ENCODE peak calls at places on chromosomes 7 and 10, in six cellular contexts. U, P, H, Y, D and O are unnamed samples.

GRCh38 chr7:82810558-82811259 is 352.0 kb downstream of the PCLO start:
- DNase-seq in P (peak; percentile 80), U (no peak), H (peak; percentile 34), Y (no peak), D (peak; percentile 63), O (peak; percentile 86)

GRCh38 chr10:116053910-116054309 is 219.1 kb downstream of the GFRA1 start:
- DNase-seq in Y (no peak), P (no peak), D (no peak), U (no peak), H (no peak), O (no peak)

GRCh38 chr10:131743190-131744151 is 157.3 kb upstream of the PPP2R2D start:
- DNase-seq in D (no peak), U (no peak), P (no peak), H (no peak), Y (no peak), O (no peak)

GRCh38 chr7:110386914-110387313 is 704.0 kb upstream of the LRRN3 start:
- DNase-seq in H (peak; percentile 36), U (no peak), P (peak; percentile 60), Y (no peak), D (peak; percentile 85), O (peak; percentile 59)

GRCh38 chr7:141072548-141073172 is 1.2 kb upstream of the TMEM178B start:
- DNase-seq in H (peak; percentile 38), D (peak; percentile 63), U (peak; percentile 80), Y (peak; percentile 91), P (peak; percentile 76), O (peak; percentile 74)

GRCh38 chr10:34092891-34093290 is 722.2 kb downstream of the PARD3 start:
- DNase-seq in Y (no peak), H (no peak), U (no peak), P (peak; percentile 63), D (peak; percentile 41), O (no peak)

GRCh38 chr7:22395222-22395621 is 38.3 kb upstream of the RAPGEF5 start:
- DNase-seq in H (no peak), P (no peak), U (no peak), Y (no peak), D (no peak), O (no peak)

GRCh38 chr7:105707967-105708580 is 126.8 kb upstream of the EFCAB10 start:
- DNase-seq in Y (no peak), H (no peak), U (no peak), D (no peak), P (no peak), O (no peak)

GRCh38 chr10:63582686-63583085 is 61.5 kb downstream of the REEP3 start:
- DNase-seq in U (no peak), H (no peak), D (no peak), P (no peak), Y (no peak), O (no peak)

GRCh38 chr7:107826451-107826850 is 23.4 kb upstream of the SLC26A3 start:
- DNase-seq in Y (no peak), D (no peak), P (no peak), H (no peak), U (no peak), O (no peak)

GRCh38 chr10:62852961-62853702 is 37.0 kb upstream of the EGR2 start:
- DNase-seq in D (no peak), Y (no peak), U (no peak), P (no peak), H (no peak), O (no peak)

GRCh38 chr7:12431886-12432285 is 28.2 kb upstream of the VWDE start:
- DNase-seq in U (peak; percentile 43), H (no peak), P (peak; percentile 52), D (peak; percentile 33), Y (no peak), O (peak; percentile 54)

GRCh38 chr7:149768931-149769330 is 4.5 kb downstream of the ZNF467 start:
- DNase-seq in D (no peak), P (no peak), H (no peak), U (no peak), Y (no peak), O (no peak)

GRCh38 chr10:70926215-70927000 is 38.0 kb upstream of the PCBD1 start:
- DNase-seq in H (no peak), U (no peak), D (no peak), Y (no peak), P (no peak), O (no peak)

GRCh38 chr7:129859188-129859587 is 93.6 kb downstream of the UBE2H start:
- DNase-seq in H (no peak), U (no peak), P (peak; percentile 56), Y (no peak), D (no peak), O (peak; percentile 58)

GRCh38 chr10:110857265-110858158 is 14.2 kb upstream of the PDCD4 start:
- DNase-seq in Y (peak; percentile 86), P (peak; percentile 54), H (no peak), D (no peak), U (no peak), O (no peak)

GRCh38 chr7:42097756-42098155 is 139.3 kb downstream of the GLI3 start:
- DNase-seq in Y (no peak), D (peak; percentile 93), H (no peak), P (peak; percentile 96), U (no peak), O (peak; percentile 68)

GRCh38 chr7:20172736-20173334 is 44.3 kb downstream of the MACC1 start:
- DNase-seq in H (peak; percentile 61), P (peak; percentile 67), Y (peak; percentile 89), U (peak; percentile 69), D (peak; percentile 74), O (peak; percentile 66)

GRCh38 chr10:78852856-78853255 is 215.9 kb upstream of the ZMIZ1 start:
- DNase-seq in P (peak; percentile 51), D (peak; percentile 75), U (no peak), Y (peak; percentile 70), H (peak; percentile 19), O (no peak)

GRCh38 chr10:810351-810846 is 120.9 kb upstream of the DIP2C start:
- DNase-seq in H (no peak), Y (no peak), U (no peak), P (peak; percentile 28), D (no peak), O (peak; percentile 20)

GRCh38 chr7:123209786-123210185 is 10.0 kb upstream of the SLC13A1 start:
- DNase-seq in D (no peak), H (no peak), Y (peak; percentile 71), U (no peak), P (no peak), O (no peak)

GRCh38 chr7:46830-47140 is 145.6 kb upstream of the FAM20C start:
- DNase-seq in D (no peak), H (no peak), U (no peak), P (no peak), Y (no peak), O (no peak)

GRCh38 chr10:101858723-101859500 is 15.3 kb upstream of the KCNIP2 start:
- DNase-seq in H (no peak), Y (no peak), D (no peak), U (no peak), P (no peak), O (no peak)

DNA sequence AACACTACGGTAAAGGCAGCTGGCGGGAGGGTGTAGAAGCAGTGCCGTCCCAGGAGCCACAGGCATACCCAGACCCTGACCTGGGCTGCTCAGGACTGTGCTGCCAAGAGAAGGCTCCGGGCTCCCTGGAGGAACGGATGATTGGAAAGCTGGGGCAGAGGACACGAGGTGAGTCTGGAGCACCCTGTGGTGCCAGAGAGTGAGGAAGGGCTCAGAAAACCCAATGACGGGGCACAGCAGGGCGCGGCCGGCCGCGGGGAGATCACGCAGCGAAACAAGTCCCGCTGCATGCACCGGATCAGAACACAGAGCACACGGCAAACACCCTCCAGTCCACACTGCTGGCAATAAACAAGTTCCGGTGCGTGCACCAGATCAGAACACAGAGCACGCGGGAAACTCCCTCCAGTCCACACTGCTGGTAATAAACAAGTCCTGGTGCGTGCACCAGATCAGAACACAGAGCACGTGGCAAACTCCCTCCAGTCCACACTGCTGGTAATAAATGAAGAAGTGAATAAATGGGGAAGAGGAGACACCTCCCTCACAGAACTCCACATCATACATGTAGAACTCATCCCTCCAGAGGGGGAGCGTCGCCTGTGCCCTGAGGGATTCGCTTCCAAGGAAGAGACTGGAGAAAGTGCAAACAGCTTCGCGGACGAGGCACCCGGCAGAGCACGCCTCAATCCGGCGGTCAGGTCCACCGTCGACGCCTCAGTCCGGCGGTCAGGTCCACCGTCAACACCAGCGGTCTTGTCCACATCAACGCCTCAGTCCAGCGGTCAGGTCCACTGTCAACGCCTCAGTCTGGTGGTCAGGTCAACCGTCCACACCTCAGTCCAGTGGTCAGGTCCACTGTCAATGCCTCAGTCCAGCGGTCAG is 265.0 kb downstream of the MAD1L1 start:
- DNase-seq in H (no peak), P (no peak), D (no peak), Y (no peak), U (peak; percentile 56), O (no peak)
- H3K4me3 ChIP-seq in H (no peak overlapping the region), P (no peak overlapping the region), D (no peak overlapping the region), Y (no peak overlapping the region), U (no peak overlapping the region), O (no peak overlapping the region)

GRCh38 chr7:78175744-78176143 is 377.2 kb downstream of the PHTF2 start:
- DNase-seq in Y (no peak), P (no peak), H (no peak), U (no peak), D (no peak), O (no peak)
- TF ChIP-seq CTCF in Y (no peak), P (no peak), H (no peak), U (no peak), D (no peak), O (no peak)

GRCh38 chr7:16978358-16979244 is 96.8 kb upstream of the AGR3 start:
- DNase-seq in D (peak; percentile 84), Y (no peak), H (peak; percentile 38), P (peak; percentile 84), U (no peak), O (peak; percentile 79)
- H3K4me3 ChIP-seq in D (peak overlapping the region; percentile 34), Y (no peak overlapping the region), H (no peak overlapping the region), P (no peak overlapping the region), U (no peak overlapping the region), O (no peak overlapping the region)

GRCh38 chr7:73518470-73518869 is 3.6 kb downstream of the BAZ1B start:
- DNase-seq in D (no peak), Y (no peak), P (no peak), U (no peak), H (no peak), O (no peak)

GRCh38 chr7:73520673-73521635 is 1.1 kb downstream of the BAZ1B start:
- DNase-seq in H (peak; percentile 44), Y (no peak), D (peak; percentile 6), U (no peak), P (peak; percentile 48), O (peak; percentile 22)

GRCh38 chr7:73521636-73522080 is 435 bp downstream of the BAZ1B start:
- DNase-seq in D (peak; percentile 40), U (no peak), P (no peak), Y (peak; percentile 62), H (peak; percentile 64), O (peak; percentile 40)

GRCh38 chr7:73519867-73520672 is 2.0 kb downstream of the BAZ1B start:
- DNase-seq in D (no peak), Y (no peak), H (no peak), P (peak; percentile 25), U (no peak), O (peak; percentile 17)

GRCh38 chr7:73522081-73522818 is at the start of gene BAZ1B:
- DNase-seq in H (peak; percentile 98), Y (peak; percentile 99), P (peak; percentile 99), D (peak; percentile 96), U (peak; percentile 100), O (peak; percentile 99)
- TF ChIP-seq CTCF in H (no peak), Y (no peak), P (peak; percentile 20), D (no peak), U (no peak), O (peak; percentile 16)